ENCODE peak calls at places on chromosomes 2 and 18, in ten cellular contexts. One of them, this sample, is unnamed.

GRCh38 chr2:125004091-125004800 is 979.2 kb downstream of the CNTNAP5 start:
- DNase-seq in tibial artery: no peak
- DNase-seq in cardiac muscle cell: no peak
- DNase-seq in fibroblast of the aortic adventitia: no peak
- DNase-seq in RWPE1: peak; percentile 13
- DNase-seq in cardiac fibroblast: no peak
- DNase-seq in pancreas: no peak
- DNase-seq in AG04450: no peak
- DNase-seq in uterus: no peak
- DNase-seq in left ventricle myocardium inferior: no peak
- DNase-seq in this sample: no peak

GRCh38 chr2:223306371-223306770 is 254.4 kb downstream of the KCNE4 start:
- DNase-seq in tibial artery: no peak
- DNase-seq in cardiac muscle cell: peak; percentile 8
- DNase-seq in fibroblast of the aortic adventitia: peak; percentile 34
- DNase-seq in RWPE1: no peak
- DNase-seq in cardiac fibroblast: peak; percentile 46
- DNase-seq in pancreas: no peak
- DNase-seq in AG04450: peak; percentile 1
- DNase-seq in uterus: no peak
- DNase-seq in left ventricle myocardium inferior: no peak
- DNase-seq in this sample: no peak

GRCh38 chr18:10061566-10061965 is 147.8 kb downstream of the VAPA start:
- DNase-seq in tibial artery: no peak
- DNase-seq in cardiac muscle cell: no peak
- DNase-seq in fibroblast of the aortic adventitia: no peak
- DNase-seq in RWPE1: no peak
- DNase-seq in cardiac fibroblast: no peak
- DNase-seq in pancreas: no peak
- DNase-seq in AG04450: no peak
- DNase-seq in uterus: no peak
- DNase-seq in left ventricle myocardium inferior: no peak
- DNase-seq in this sample: no peak

GRCh38 chr2:76978064-76978463 is 544.1 kb downstream of the LRRTM4 start:
- DNase-seq in tibial artery: no peak
- DNase-seq in cardiac muscle cell: no peak
- DNase-seq in fibroblast of the aortic adventitia: no peak
- DNase-seq in RWPE1: no peak
- DNase-seq in cardiac fibroblast: peak; percentile 3
- DNase-seq in pancreas: no peak
- DNase-seq in AG04450: no peak
- DNase-seq in uterus: no peak
- DNase-seq in left ventricle myocardium inferior: no peak
- DNase-seq in this sample: no peak

GRCh38 chr18:12628706-12629702 is 28.9 kb downstream of the SPIRE1 start:
- DNase-seq in tibial artery: no peak
- DNase-seq in cardiac muscle cell: no peak
- DNase-seq in fibroblast of the aortic adventitia: peak; percentile 71
- DNase-seq in RWPE1: peak; percentile 52
- DNase-seq in cardiac fibroblast: peak; percentile 52
- DNase-seq in pancreas: no peak
- DNase-seq in AG04450: peak; percentile 34
- DNase-seq in uterus: no peak
- DNase-seq in left ventricle myocardium inferior: no peak
- DNase-seq in this sample: no peak

GRCh38 chr2:225008935-225009334 is 33.3 kb downstream of the DOCK10 start:
- DNase-seq in tibial artery: no peak
- DNase-seq in cardiac muscle cell: peak; percentile 34
- DNase-seq in fibroblast of the aortic adventitia: no peak
- DNase-seq in RWPE1: no peak
- DNase-seq in cardiac fibroblast: no peak
- DNase-seq in pancreas: no peak
- DNase-seq in AG04450: no peak
- DNase-seq in uterus: no peak
- DNase-seq in left ventricle myocardium inferior: no peak
- DNase-seq in this sample: no peak

GRCh38 chr2:190352668-190353536 is 9.5 kb downstream of the INPP1 start:
- DNase-seq in tibial artery: no peak
- DNase-seq in cardiac muscle cell: peak; percentile 87
- DNase-seq in fibroblast of the aortic adventitia: peak; percentile 40
- DNase-seq in RWPE1: no peak
- DNase-seq in cardiac fibroblast: peak; percentile 25
- DNase-seq in pancreas: no peak
- DNase-seq in AG04450: no peak
- DNase-seq in uterus: peak; percentile 23
- DNase-seq in left ventricle myocardium inferior: no peak
- DNase-seq in this sample: no peak

GRCh38 chr2:240986787-240987411 is 11.5 kb upstream of the SNED1 start:
- DNase-seq in tibial artery: peak; percentile 89
- DNase-seq in cardiac muscle cell: no peak
- DNase-seq in fibroblast of the aortic adventitia: peak; percentile 88
- DNase-seq in RWPE1: no peak
- DNase-seq in cardiac fibroblast: peak; percentile 93
- DNase-seq in pancreas: peak; percentile 65
- DNase-seq in AG04450: peak; percentile 20
- DNase-seq in uterus: peak; percentile 56
- DNase-seq in left ventricle myocardium inferior: peak; percentile 64
- DNase-seq in this sample: peak; percentile 16

GRCh38 chr18:45255142-45255890 is 360.0 kb upstream of the SLC14A2 start:
- DNase-seq in tibial artery: no peak
- DNase-seq in cardiac muscle cell: no peak
- DNase-seq in fibroblast of the aortic adventitia: peak; percentile 98
- DNase-seq in RWPE1: peak; percentile 16
- DNase-seq in cardiac fibroblast: peak; percentile 89
- DNase-seq in pancreas: no peak
- DNase-seq in AG04450: peak; percentile 88
- DNase-seq in uterus: peak; percentile 55
- DNase-seq in left ventricle myocardium inferior: no peak
- DNase-seq in this sample: no peak

GRCh38 chr2:71613953-71614925 is 160.9 kb downstream of the DYSF start:
- DNase-seq in tibial artery: peak; percentile 58
- DNase-seq in cardiac muscle cell: no peak
- DNase-seq in fibroblast of the aortic adventitia: no peak
- DNase-seq in RWPE1: no peak
- DNase-seq in cardiac fibroblast: no peak
- DNase-seq in pancreas: no peak
- DNase-seq in AG04450: no peak
- DNase-seq in uterus: peak; percentile 11
- DNase-seq in left ventricle myocardium inferior: no peak
- DNase-seq in this sample: peak; percentile 33

GRCh38 chr2:53913721-53914120 is 54.0 kb upstream of the GPR75 start:
- DNase-seq in tibial artery: no peak
- DNase-seq in cardiac muscle cell: no peak
- DNase-seq in fibroblast of the aortic adventitia: peak; percentile 32
- DNase-seq in RWPE1: no peak
- DNase-seq in cardiac fibroblast: peak; percentile 67
- DNase-seq in pancreas: no peak
- DNase-seq in AG04450: no peak
- DNase-seq in uterus: no peak
- DNase-seq in left ventricle myocardium inferior: no peak
- DNase-seq in this sample: no peak

GRCh38 chr2:222861411-222862067 is 703 bp downstream of the ACSL3 start:
- DNase-seq in tibial artery: peak; percentile 74
- DNase-seq in cardiac muscle cell: no peak
- DNase-seq in fibroblast of the aortic adventitia: no peak
- DNase-seq in RWPE1: no peak
- DNase-seq in cardiac fibroblast: peak; percentile 39
- DNase-seq in pancreas: no peak
- DNase-seq in AG04450: no peak
- DNase-seq in uterus: peak; percentile 55
- DNase-seq in left ventricle myocardium inferior: peak; percentile 51
- DNase-seq in this sample: no peak

DNA sequence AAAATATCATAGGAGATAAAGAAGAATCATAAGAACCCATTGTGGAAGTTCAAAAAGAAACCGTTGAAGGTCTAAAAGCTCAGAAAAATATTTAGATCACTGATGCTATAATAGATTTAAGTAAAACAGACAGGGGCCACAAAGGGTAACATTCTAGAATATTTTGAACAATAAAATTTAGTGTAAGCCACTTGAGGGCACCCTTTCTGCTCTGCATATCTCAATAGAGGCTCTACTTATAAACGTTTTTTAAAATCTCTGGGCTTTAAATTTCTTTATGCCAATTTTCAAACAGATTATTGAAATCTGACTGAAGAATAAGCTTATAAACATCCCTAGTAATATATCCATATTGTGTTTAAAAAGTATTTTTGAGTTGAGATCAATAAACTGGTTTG is 57.6 kb upstream of the IL1RL1 start:
- DNase-seq in tibial artery: no peak
- DNase-seq in cardiac muscle cell: no peak
- DNase-seq in fibroblast of the aortic adventitia: peak; percentile 62
- DNase-seq in RWPE1: no peak
- DNase-seq in cardiac fibroblast: peak; percentile 63
- DNase-seq in pancreas: no peak
- DNase-seq in AG04450: no peak
- DNase-seq in uterus: no peak
- DNase-seq in left ventricle myocardium inferior: no peak
- DNase-seq in this sample: no peak
- TF ChIP-seq CTCF in tibial artery: no peak
- TF ChIP-seq CTCF in cardiac muscle cell: peak; percentile 35
- TF ChIP-seq CTCF in fibroblast of the aortic adventitia: peak; percentile 38
- TF ChIP-seq CTCF in RWPE1: no peak
- TF ChIP-seq CTCF in cardiac fibroblast: peak; percentile 23
- TF ChIP-seq CTCF in pancreas: no peak
- TF ChIP-seq CTCF in AG04450: peak; percentile 43
- TF ChIP-seq CTCF in uterus: no peak
- TF ChIP-seq CTCF in left ventricle myocardium inferior: peak; percentile 15
- TF ChIP-seq CTCF in this sample: no peak

DNA sequence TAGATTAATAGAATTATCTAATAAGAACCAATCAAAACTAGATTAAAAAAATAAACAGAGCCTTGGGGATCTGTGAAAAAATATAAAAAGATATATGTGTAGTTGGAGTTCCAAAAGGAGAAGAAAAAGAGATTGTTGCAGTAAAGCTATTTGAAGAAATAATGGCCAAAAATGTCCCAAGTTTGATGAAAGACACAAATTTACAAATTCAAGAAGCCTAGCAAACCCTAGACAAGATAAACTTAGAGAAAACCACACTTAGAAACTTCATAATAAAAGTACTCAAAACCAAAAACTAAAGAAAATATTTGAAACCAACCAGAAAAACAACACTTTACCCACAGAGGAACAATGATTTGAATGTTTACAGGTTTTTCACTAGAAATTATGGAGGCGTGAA is 41.3 kb upstream of the EGR4 start:
- DNase-seq in tibial artery: no peak
- DNase-seq in cardiac muscle cell: no peak
- DNase-seq in fibroblast of the aortic adventitia: no peak
- DNase-seq in RWPE1: no peak
- DNase-seq in cardiac fibroblast: no peak
- DNase-seq in pancreas: no peak
- DNase-seq in AG04450: no peak
- DNase-seq in uterus: no peak
- DNase-seq in left ventricle myocardium inferior: no peak
- DNase-seq in this sample: no peak
- TF ChIP-seq CTCF in tibial artery: no peak
- TF ChIP-seq CTCF in cardiac muscle cell: no peak
- TF ChIP-seq CTCF in fibroblast of the aortic adventitia: no peak
- TF ChIP-seq CTCF in RWPE1: no peak
- TF ChIP-seq CTCF in cardiac fibroblast: no peak
- TF ChIP-seq CTCF in pancreas: no peak
- TF ChIP-seq CTCF in AG04450: no peak
- TF ChIP-seq CTCF in uterus: no peak
- TF ChIP-seq CTCF in left ventricle myocardium inferior: no peak
- TF ChIP-seq CTCF in this sample: no peak

GRCh38 chr2:216341151-216341550 is 31.1 kb downstream of the MARCHF4 start:
- DNase-seq in tibial artery: no peak
- DNase-seq in cardiac muscle cell: no peak
- DNase-seq in fibroblast of the aortic adventitia: peak; percentile 75
- DNase-seq in RWPE1: no peak
- DNase-seq in cardiac fibroblast: peak; percentile 37
- DNase-seq in pancreas: no peak
- DNase-seq in AG04450: no peak
- DNase-seq in uterus: no peak
- DNase-seq in left ventricle myocardium inferior: peak; percentile 31
- DNase-seq in this sample: no peak

GRCh38 chr2:216343221-216343985 is 28.9 kb downstream of the MARCHF4 start:
- DNase-seq in tibial artery: no peak
- DNase-seq in cardiac muscle cell: no peak
- DNase-seq in fibroblast of the aortic adventitia: peak; percentile 28
- DNase-seq in RWPE1: no peak
- DNase-seq in cardiac fibroblast: peak; percentile 32
- DNase-seq in pancreas: no peak
- DNase-seq in AG04450: no peak
- DNase-seq in uterus: no peak
- DNase-seq in left ventricle myocardium inferior: no peak
- DNase-seq in this sample: no peak

GRCh38 chr2:216340280-216340631 is 32.0 kb downstream of the MARCHF4 start:
- DNase-seq in tibial artery: no peak
- DNase-seq in cardiac muscle cell: no peak
- DNase-seq in fibroblast of the aortic adventitia: no peak
- DNase-seq in RWPE1: no peak
- DNase-seq in cardiac fibroblast: no peak
- DNase-seq in pancreas: no peak
- DNase-seq in AG04450: no peak
- DNase-seq in uterus: no peak
- DNase-seq in left ventricle myocardium inferior: no peak
- DNase-seq in this sample: no peak

GRCh38 chr2:216335252-216335651 is 37.0 kb downstream of the MARCHF4 start:
- DNase-seq in tibial artery: no peak
- DNase-seq in cardiac muscle cell: no peak
- DNase-seq in fibroblast of the aortic adventitia: no peak
- DNase-seq in RWPE1: no peak
- DNase-seq in cardiac fibroblast: no peak
- DNase-seq in pancreas: no peak
- DNase-seq in AG04450: no peak
- DNase-seq in uterus: no peak
- DNase-seq in left ventricle myocardium inferior: no peak
- DNase-seq in this sample: no peak

GRCh38 chr2:216339456-216340279 is 32.6 kb downstream of the MARCHF4 start:
- DNase-seq in tibial artery: no peak
- DNase-seq in cardiac muscle cell: peak; percentile 57
- DNase-seq in fibroblast of the aortic adventitia: peak; percentile 94
- DNase-seq in RWPE1: peak; percentile 29
- DNase-seq in cardiac fibroblast: peak; percentile 87
- DNase-seq in pancreas: no peak
- DNase-seq in AG04450: peak; percentile 59
- DNase-seq in uterus: peak; percentile 22
- DNase-seq in left ventricle myocardium inferior: peak; percentile 32
- DNase-seq in this sample: no peak
- TF ChIP-seq CTCF in tibial artery: no peak
- TF ChIP-seq CTCF in cardiac muscle cell: peak; percentile 28
- TF ChIP-seq CTCF in fibroblast of the aortic adventitia: peak; percentile 54
- TF ChIP-seq CTCF in RWPE1: no peak
- TF ChIP-seq CTCF in cardiac fibroblast: peak; percentile 27
- TF ChIP-seq CTCF in pancreas: no peak
- TF ChIP-seq CTCF in AG04450: peak; percentile 42
- TF ChIP-seq CTCF in uterus: no peak
- TF ChIP-seq CTCF in left ventricle myocardium inferior: peak; percentile 9
- TF ChIP-seq CTCF in this sample: no peak

DNA sequence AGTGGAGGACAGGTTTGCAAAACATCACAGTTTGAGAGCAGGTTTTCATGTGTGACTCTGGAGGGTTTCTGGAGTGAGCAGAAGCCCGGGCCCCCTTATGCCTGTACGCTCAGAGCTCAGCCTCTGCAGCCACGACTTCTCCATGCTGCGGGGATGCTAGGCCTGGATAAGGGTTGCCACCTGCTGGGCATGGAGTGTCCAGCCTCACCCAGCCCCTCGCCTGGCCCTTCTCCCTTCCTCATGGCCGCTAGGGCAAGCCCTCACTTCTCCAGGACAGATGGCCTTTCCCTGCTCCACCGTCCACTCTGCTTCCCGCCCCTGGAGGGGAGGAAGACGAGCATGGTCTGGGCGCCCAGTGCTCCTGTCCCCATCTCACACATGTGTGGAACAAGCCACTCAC is 318.7 kb downstream of the GBX2 start:
- DNase-seq in tibial artery: no peak
- DNase-seq in cardiac muscle cell: no peak
- DNase-seq in fibroblast of the aortic adventitia: no peak
- DNase-seq in RWPE1: no peak
- DNase-seq in cardiac fibroblast: no peak
- DNase-seq in pancreas: peak; percentile 28
- DNase-seq in AG04450: no peak
- DNase-seq in uterus: no peak
- DNase-seq in left ventricle myocardium inferior: no peak
- DNase-seq in this sample: no peak
- TF ChIP-seq CTCF in tibial artery: no peak
- TF ChIP-seq CTCF in cardiac muscle cell: no peak
- TF ChIP-seq CTCF in fibroblast of the aortic adventitia: no peak
- TF ChIP-seq CTCF in RWPE1: no peak
- TF ChIP-seq CTCF in cardiac fibroblast: no peak
- TF ChIP-seq CTCF in pancreas: no peak
- TF ChIP-seq CTCF in AG04450: no peak
- TF ChIP-seq CTCF in uterus: no peak
- TF ChIP-seq CTCF in left ventricle myocardium inferior: no peak
- TF ChIP-seq CTCF in this sample: no peak

This sample was measured in mesothelial cell of epicardium.